ENCODE peak calls at places on chromosome 2, in five cellular contexts. W is non-pigmented ciliary epithelial cell; Q is sigmoid colon; G is activated CD8-positive, alpha-beta memory T cell treated with anti-CD3 and anti-CD28 coated beads, Interleukin-2, amount 50 U/mL, for 4 hours; D is foreskin fibroblast. Y is an unnamed sample.

GRCh38 chr2:18959952-18960717 is 370.8 kb upstream of the NT5C1B start:
- DNase-seq in Q (no peak), D (peak; percentile 85), W (no peak), G (no peak), Y (no peak)

GRCh38 chr2:191048073-191048472 is 34.1 kb upstream of the STAT1 start:
- DNase-seq in G (no peak), W (no peak), D (no peak), Q (no peak), Y (no peak)

GRCh38 chr2:35462226-35462983 is 893.2 kb upstream of the CRIM1 start:
- DNase-seq in Q (no peak), W (peak; percentile 60), G (no peak), D (no peak), Y (no peak)

GRCh38 chr2:5227062-5227699 is 465.0 kb upstream of the SOX11 start:
- DNase-seq in Q (no peak), G (no peak), W (peak; percentile 3), D (no peak), Y (no peak)

GRCh38 chr2:43158259-43158880 is 68.0 kb downstream of the ZFP36L2 start:
- DNase-seq in G (peak; percentile 63), D (peak; percentile 88), Q (peak; percentile 95), W (no peak), Y (peak; percentile 92)

GRCh38 chr2:241773511-241774418 is 2.9 kb upstream of the GAL3ST2 start:
- DNase-seq in Q (peak; percentile 62), W (no peak), D (no peak), G (no peak), Y (no peak)

GRCh38 chr2:207230261-207231105 is 64.7 kb upstream of the KLF7 start:
- DNase-seq in D (no peak), W (no peak), Q (no peak), G (no peak), Y (no peak)

GRCh38 chr2:149313512-149313972 is 16.8 kb upstream of the LYPD6 start:
- DNase-seq in G (no peak), Q (no peak), W (peak; percentile 6), D (peak; percentile 8), Y (no peak)

GRCh38 chr2:32516567-32516966 is 111.3 kb upstream of the TTC27 start:
- DNase-seq in G (no peak), W (no peak), D (no peak), Q (no peak), Y (no peak)

GRCh38 chr2:196660264-196660663 is 20.7 kb downstream of the CCDC150 start:
- DNase-seq in Q (no peak), D (peak; percentile 70), W (peak; percentile 31), G (no peak), Y (no peak)

GRCh38 chr2:176814740-176815367 is 397.7 kb upstream of the HNRNPA3 start:
- DNase-seq in W (no peak), D (peak; percentile 2), G (no peak), Q (no peak), Y (no peak)

GRCh38 chr2:235954888-235955480 is 213.2 kb downstream of the GBX2 start:
- DNase-seq in W (no peak), D (no peak), G (no peak), Q (peak; percentile 32), Y (no peak)

GRCh38 chr2:51717318-51717717 is 685.4 kb upstream of the NRXN1 start:
- DNase-seq in D (no peak), W (peak; percentile 85), G (no peak), Q (no peak), Y (no peak)

GRCh38 chr2:238168196-238168815 is 9.5 kb downstream of the ERFE start:
- DNase-seq in D (no peak), G (no peak), Q (no peak), W (no peak), Y (no peak)